ENCODE peak calls at places on chromosomes 1 and 21, in eight cellular contexts. X, F, D, K, J, G, A and T are unnamed samples.

GRCh38 chr1:74613894-74614293 is 59.7 kb downstream of the ERICH3 start:
- DNase-seq in X (no peak), F (no peak), D (no peak), K (no peak), J (no peak), G (no peak), A (no peak), T (no peak)

GRCh38 chr1:37999434-38000232 is 5.7 kb downstream of the FHL3 start:
- DNase-seq in X (peak), F (peak), D (no peak), K (no peak), J (peak), G (peak), A (no peak), T (peak)

GRCh38 chr1:42198251-42198650 is 33.7 kb upstream of the GUCA2A start:
- DNase-seq in X (no peak), F (no peak), D (no peak), K (no peak), J (no peak), G (no peak), A (no peak), T (no peak)

GRCh38 chr1:48202030-48202752 is 20.3 kb upstream of the SLC5A9 start:
- DNase-seq in X (peak), F (peak), D (peak), K (peak), J (peak), G (peak), A (peak), T (peak)

GRCh38 chr21:34888569-34889286 is 160.4 kb downstream of the RUNX1 start:
- DNase-seq in X (peak), F (peak), D (peak), K (peak), J (peak), G (peak), A (peak), T (peak)

GRCh38 chr1:172203135-172203823 is 217.2 kb upstream of the C1orf105 start:
- DNase-seq in X (no peak), F (peak), D (no peak), K (no peak), J (no peak), G (no peak), A (no peak), T (no peak)

GRCh38 chr1:239879321-239880170 is 212.1 kb upstream of the FMN2 start:
- DNase-seq in X (no peak), F (no peak), D (peak), K (no peak), J (no peak), G (no peak), A (no peak), T (no peak)

GRCh38 chr1:218507355-218508002 is 162.3 kb downstream of the TGFB2 start:
- DNase-seq in X (no peak), F (no peak), D (no peak), K (no peak), J (no peak), G (no peak), A (no peak), T (no peak)

GRCh38 chr1:59096501-59096900 is 200.4 kb upstream of the FGGY start:
- DNase-seq in X (no peak), F (no peak), D (no peak), K (no peak), J (peak), G (no peak), A (no peak), T (no peak)

GRCh38 chr1:26296340-26297056 is 9.9 kb downstream of the UBXN11 start:
- DNase-seq in X (no peak), F (no peak), D (no peak), K (no peak), J (no peak), G (peak), A (no peak), T (no peak)

GRCh38 chr1:29870621-29871020 is 634.3 kb downstream of the PTPRU start:
- DNase-seq in X (no peak), F (no peak), D (no peak), K (no peak), J (no peak), G (no peak), A (no peak), T (no peak)

GRCh38 chr1:54811739-54812655 is 10.9 kb upstream of the TTC22 start:
- DNase-seq in X (no peak), F (no peak), D (no peak), K (no peak), J (no peak), G (no peak), A (no peak), T (no peak)

DNA sequence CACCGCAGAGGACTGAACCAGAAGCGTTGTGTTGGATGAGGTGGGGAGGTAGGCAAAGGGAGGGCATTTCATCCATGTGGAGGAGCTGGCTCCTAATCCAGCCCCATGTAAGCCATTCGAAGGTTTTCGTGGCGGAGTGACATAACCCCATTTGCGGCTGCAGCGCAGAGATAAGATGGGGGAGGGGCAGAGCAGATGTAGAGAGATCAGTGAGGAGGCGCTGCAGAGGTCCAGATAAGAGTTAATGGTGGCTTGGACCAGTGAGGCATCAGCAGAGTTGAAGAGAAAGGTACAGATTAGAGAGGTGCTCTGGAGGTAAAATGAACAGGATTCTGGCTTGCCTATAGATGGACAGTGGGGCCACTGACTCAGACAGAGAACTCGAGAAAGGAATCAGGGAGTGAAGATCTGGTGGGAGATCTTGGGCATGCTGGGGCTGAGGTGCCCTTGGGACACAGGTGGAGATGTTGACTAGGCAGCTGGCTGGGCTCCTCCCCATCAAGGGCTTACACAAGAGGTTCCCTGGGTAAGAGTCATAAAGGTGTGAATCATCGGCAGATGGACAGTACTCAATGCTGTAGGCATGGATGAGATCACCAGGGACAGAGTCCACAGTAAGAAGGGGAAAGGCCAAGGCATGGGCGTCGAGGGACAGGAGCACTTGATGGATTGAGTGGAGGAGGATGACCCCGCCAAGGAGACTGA is 7.8 kb upstream of the PTPRF start:
- DNase-seq in X (peak), F (peak), D (peak), K (no peak), J (no peak), G (no peak), A (no peak), T (peak)
- H3K27ac ChIP-seq in X (peak), F (no peak), D (peak), K (no peak), J (no peak), G (no peak), A (no peak), T (no peak)

GRCh38 chr1:150574260-150575071 is 4.9 kb downstream of the MCL1 start:
- DNase-seq in X (no peak), F (no peak), D (no peak), K (no peak), J (no peak), G (no peak), A (no peak), T (peak)

GRCh38 chr1:150576367-150576711 is 3.1 kb downstream of the MCL1 start:
- DNase-seq in X (no peak), F (no peak), D (no peak), K (no peak), J (no peak), G (no peak), A (no peak), T (no peak)

GRCh38 chr1:150576794-150577556 is 2.4 kb downstream of the MCL1 start:
- DNase-seq in X (no peak), F (no peak), D (no peak), K (no peak), J (no peak), G (no peak), A (no peak), T (peak)

GRCh38 chr1:150575072-150575489 is 4.3 kb downstream of the MCL1 start:
- DNase-seq in X (no peak), F (no peak), D (no peak), K (no peak), J (no peak), G (peak), A (no peak), T (peak)

DNA sequence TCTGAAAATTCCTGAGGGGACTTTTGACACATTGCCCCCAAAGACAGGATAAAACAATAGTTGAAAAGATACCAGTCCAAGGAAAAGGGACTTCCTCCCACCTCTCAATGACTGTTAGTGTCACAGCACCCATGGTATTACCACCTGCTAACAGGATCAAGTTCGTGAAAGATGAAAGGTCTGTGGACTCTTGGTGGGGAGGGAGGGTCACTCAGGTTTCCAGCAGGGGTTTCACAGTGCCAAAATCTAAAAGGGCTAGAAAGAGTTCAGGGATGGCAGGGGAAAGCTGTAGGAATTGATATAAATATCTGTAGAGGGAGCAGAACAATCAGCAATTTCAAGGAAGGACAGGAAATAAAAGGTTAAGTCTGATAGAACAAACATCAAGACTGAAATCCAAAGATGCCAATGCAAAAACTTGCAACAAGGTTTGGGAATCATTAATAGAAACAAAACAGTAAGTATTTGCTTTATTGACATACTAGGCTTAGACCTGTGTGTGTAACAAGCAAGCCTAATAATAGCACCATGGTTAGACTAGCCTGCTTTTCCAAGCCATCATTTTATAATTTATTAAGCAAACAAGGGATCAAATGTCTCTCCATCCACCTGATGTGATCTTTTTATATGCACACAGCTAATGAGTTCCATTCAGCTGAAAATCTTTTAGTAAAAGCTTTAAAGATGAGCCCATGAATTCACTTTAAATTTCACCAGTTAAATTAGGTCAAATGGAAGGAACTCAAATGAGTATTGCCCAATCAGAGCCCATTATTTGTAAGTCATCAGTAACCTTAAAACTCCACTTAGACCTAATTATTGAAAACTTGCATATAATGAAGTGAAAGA is 3.7 kb downstream of the MCL1 start:
- DNase-seq in X (no peak), F (no peak), D (no peak), K (no peak), J (no peak), G (no peak), A (no peak), T (peak)
- H3K27ac ChIP-seq in X (peak), F (peak), D (no peak), K (peak), J (peak), G (peak), A (peak), T (peak)

DNA sequence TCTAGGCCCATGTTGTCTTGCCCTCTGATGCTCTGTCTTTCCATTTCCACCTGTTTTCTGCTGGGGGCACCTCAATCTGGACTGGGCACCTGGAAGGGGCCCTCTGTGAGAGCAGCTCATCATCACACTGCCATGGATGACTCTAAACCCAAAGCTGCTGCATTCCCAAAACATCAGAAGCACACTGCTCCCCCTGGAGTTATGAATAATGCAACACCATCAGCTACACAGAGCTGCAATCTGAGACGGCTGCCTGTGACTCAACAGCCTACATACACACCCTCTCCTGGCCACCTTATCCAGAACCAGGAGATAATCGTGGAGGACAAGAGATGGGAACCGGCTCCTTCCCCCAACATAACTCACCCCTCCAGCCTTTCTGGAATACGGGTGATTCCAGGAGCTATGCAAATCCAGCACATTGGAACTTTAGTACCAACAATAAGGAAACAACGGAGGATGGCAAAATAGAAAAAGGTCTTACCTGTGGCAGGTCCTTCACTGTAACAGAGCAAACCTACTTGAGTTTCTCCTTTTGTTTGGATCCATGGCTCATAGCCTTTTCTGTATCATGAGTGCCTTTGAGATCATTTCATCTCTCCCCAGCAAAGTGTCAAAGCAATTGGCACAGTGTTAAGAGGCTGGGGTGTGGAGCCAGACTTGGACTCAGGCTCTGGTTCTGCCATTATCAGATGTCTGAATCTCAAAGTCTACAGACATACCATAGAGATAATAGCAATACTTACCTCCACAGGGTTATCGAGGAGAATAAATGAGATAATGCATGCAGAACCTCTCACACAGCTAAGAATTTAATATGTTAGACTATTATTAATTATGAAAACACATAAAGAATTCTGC is 29.3 kb downstream of the AK2 start:
- DNase-seq in X (peak), F (peak), D (peak), K (no peak), J (peak), G (no peak), A (peak), T (peak)
- H3K27ac ChIP-seq in X (no peak), F (no peak), D (peak), K (no peak), J (no peak), G (no peak), A (no peak), T (no peak)

DNA sequence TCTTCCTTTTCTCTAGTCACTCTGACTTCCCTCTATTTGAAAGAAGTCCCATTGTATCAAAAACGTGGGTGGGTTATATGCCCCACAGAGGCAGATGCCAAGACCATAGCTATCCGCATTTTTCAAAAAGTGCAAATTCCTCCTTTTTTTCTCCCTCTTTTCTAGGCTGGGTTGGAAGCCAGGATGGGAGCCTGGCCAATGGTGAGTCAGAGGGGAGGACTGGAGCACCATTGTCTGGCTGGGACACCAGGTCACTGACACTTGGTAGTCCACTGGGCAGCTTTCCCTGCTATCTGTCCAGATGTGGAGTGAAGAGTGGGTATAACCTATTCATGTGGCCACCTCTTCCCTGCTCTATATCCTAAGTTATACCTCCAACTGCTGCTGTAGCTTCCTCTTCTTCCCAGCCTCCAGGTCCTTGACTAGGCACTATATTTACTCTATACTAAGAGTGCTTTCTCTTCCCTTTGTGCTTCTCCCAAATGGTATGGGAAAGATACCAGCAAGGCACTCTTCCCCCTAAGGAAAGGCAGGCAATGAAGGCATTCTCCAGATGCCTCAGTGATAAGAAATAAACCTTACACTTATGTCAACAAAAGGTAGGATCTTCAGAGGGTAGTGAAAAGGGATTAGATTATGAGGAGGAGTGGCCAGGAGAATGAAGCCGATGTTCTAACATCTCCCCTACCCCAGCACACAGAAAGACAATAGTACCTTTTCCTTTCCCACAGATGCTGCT is 12.9 kb downstream of the PI4KB start:
- DNase-seq in X (no peak), F (peak), D (peak), K (no peak), J (peak), G (peak), A (peak), T (peak)
- H3K27ac ChIP-seq in X (peak), F (peak), D (peak), K (no peak), J (peak), G (peak), A (peak), T (peak)